ENCODE peak calls at places on chromosomes 6 and 20, in seven cellular contexts. U is heart left ventricle; G is activated T-helper 1 cell treated with anti-CD3 and anti-CD28 coated beads, Interleukin-2, amount 50 U/mL, for 16 hours; D is CD4-positive, alpha-beta memory T cell; R is right lobe of liver; N is kidney tubule cell; F is GM03348. C is an unnamed sample.

GRCh38 chr6:127946388-127946787 is 45.5 kb upstream of the THEMIS start:
- DNase-seq in R (no peak), G (no peak), D (no peak), U (no peak), F (no peak), N (peak; percentile 14), C (no peak)

GRCh38 chr20:46119028-46119546 is 973 bp downstream of the CD40 start:
- DNase-seq in N (peak; percentile 82), R (no peak), U (no peak), G (no peak), F (no peak), D (no peak), C (no peak)

GRCh38 chr20:62816031-62816878 is 595 bp upstream of the COL9A3 start:
- DNase-seq in U (no peak), R (no peak), D (peak; percentile 20), G (no peak), N (no peak), F (peak; percentile 59), C (no peak)

GRCh38 chr6:117906905-117907599 is at the start of gene SLC35F1:
- DNase-seq in N (peak; percentile 25), R (peak; percentile 38), F (peak; percentile 60), U (peak; percentile 15), G (no peak), D (no peak), C (no peak)

GRCh38 chr6:147331401-147331800 is 127.2 kb downstream of the STXBP5 start:
- DNase-seq in F (no peak), D (no peak), N (peak; percentile 3), G (no peak), R (no peak), U (no peak), C (no peak)

GRCh38 chr6:169169375-169169774 is 84.3 kb downstream of the THBS2 start:
- DNase-seq in U (no peak), F (no peak), G (no peak), D (no peak), N (no peak), R (no peak), C (no peak)

GRCh38 chr6:150370112-150370511 is 1.3 kb downstream of the IYD start:
- DNase-seq in F (no peak), R (no peak), N (no peak), D (no peak), G (no peak), U (no peak), C (no peak)

GRCh38 chr20:33793011-33793931 is 17.9 kb upstream of the CHMP4B start:
- DNase-seq in N (no peak), F (peak; percentile 56), R (no peak), G (no peak), U (peak; percentile 53), D (no peak), C (no peak)

GRCh38 chr20:46523696-46524328 is 10.5 kb upstream of the ZNF334 start:
- DNase-seq in N (no peak), R (no peak), G (no peak), F (no peak), D (no peak), U (no peak), C (no peak)

GRCh38 chr6:113560376-113560775 is 296.8 kb upstream of the MARCKS start:
- DNase-seq in N (no peak), F (no peak), R (no peak), U (no peak), D (no peak), G (no peak), C (no peak)

GRCh38 chr20:44532248-44532980 is 10.5 kb upstream of the SERINC3 start:
- DNase-seq in N (no peak), D (no peak), F (no peak), U (no peak), R (no peak), G (no peak), C (no peak)

GRCh38 chr20:36482044-36482473 is 59.3 kb upstream of the MYL9 start:
- DNase-seq in F (no peak), D (no peak), U (peak; percentile 71), N (no peak), G (no peak), R (peak; percentile 45), C (no peak)

GRCh38 chr6:167337231-167337630 is 12.3 kb downstream of the TTLL2 start:
- DNase-seq in D (no peak), R (no peak), F (no peak), N (no peak), G (no peak), U (no peak), C (no peak)

GRCh38 chr6:160992323-160993314 is 1.1 kb downstream of the MAP3K4 start:
- DNase-seq in F (peak; percentile 63), G (no peak), N (peak; percentile 65), D (peak; percentile 77), U (peak; percentile 50), R (no peak), C (peak; percentile 74)

GRCh38 chr6:118559659-118560058 is 11.6 kb downstream of the PLN start:
- DNase-seq in D (no peak), U (no peak), R (no peak), N (peak; percentile 30), F (no peak), G (no peak), C (no peak)

GRCh38 chr6:84685983-84686584 is 78.3 kb downstream of the TBX18 start:
- DNase-seq in U (no peak), D (no peak), F (no peak), R (no peak), N (peak; percentile 29), G (no peak), C (peak; percentile 17)

GRCh38 chr6:139549561-139550070 is 175.2 kb upstream of the CITED2 start:
- DNase-seq in N (peak; percentile 66), R (no peak), D (no peak), F (no peak), G (no peak), U (no peak), C (no peak)

GRCh38 chr20:8144282-8145245 is 12.5 kb downstream of the PLCB1 start:
- DNase-seq in U (no peak), G (no peak), D (no peak), R (peak; percentile 30), F (peak; percentile 59), N (peak; percentile 60), C (peak; percentile 82)

GRCh38 chr6:19465760-19466159 is 371.4 kb upstream of the ID4 start:
- DNase-seq in N (peak; percentile 5), F (peak; percentile 40), R (no peak), G (no peak), D (no peak), U (no peak), C (no peak)

GRCh38 chr6:498795-499231 is 107.3 kb downstream of the IRF4 start:
- DNase-seq in F (no peak), G (no peak), R (no peak), D (peak; percentile 70), N (no peak), U (no peak), C (no peak)

GRCh38 chr6:44828780-44829179 is 441.3 kb downstream of the CDC5L start:
- DNase-seq in N (no peak), U (no peak), R (no peak), D (no peak), G (no peak), F (no peak), C (no peak)

GRCh38 chr6:3022765-3023662 is 23.3 kb downstream of the NQO2 start:
- DNase-seq in D (peak; percentile 56), G (no peak), U (no peak), F (no peak), N (no peak), R (no peak), C (no peak)

GRCh38 chr6:166304106-166304505 is 4.1 kb downstream of the PRR18 start:
- DNase-seq in N (no peak), R (no peak), U (no peak), D (no peak), G (no peak), F (no peak), C (no peak)

GRCh38 chr20:45374101-45374467 is 4.0 kb downstream of the TP53TG5 start:
- DNase-seq in D (no peak), N (no peak), G (no peak), R (no peak), F (no peak), U (no peak), C (no peak)

GRCh38 chr6:111585241-111585968 is 20.3 kb downstream of the TRAF3IP2 start:
- DNase-seq in F (peak; percentile 48), D (no peak), N (no peak), R (no peak), U (no peak), G (no peak), C (no peak)

GRCh38 chr6:23176883-23177282 is 607.5 kb downstream of the HDGFL1 start:
- DNase-seq in G (no peak), R (no peak), U (no peak), D (no peak), F (no peak), N (no peak), C (peak; percentile 20)

GRCh38 chr6:90458353-90459224 is 128.3 kb downstream of the MAP3K7 start:
- DNase-seq in U (peak; percentile 10), F (no peak), R (no peak), D (peak; percentile 91), G (no peak), N (peak; percentile 70), C (no peak)

GRCh38 chr6:153698001-153698400 is 341.0 kb upstream of the OPRM1 start:
- DNase-seq in N (no peak), D (no peak), F (no peak), U (no peak), G (no peak), R (no peak), C (no peak)

GRCh38 chr6:140572129-140572528 is 1197.7 kb upstream of the CITED2 start:
- DNase-seq in D (no peak), G (no peak), N (peak; percentile 43), F (peak; percentile 47), U (no peak), R (no peak), C (no peak)

GRCh38 chr6:149260214-149260874 is 57.2 kb upstream of the TAB2 start:
- DNase-seq in N (no peak), U (no peak), D (no peak), R (no peak), G (no peak), F (no peak), C (no peak)

GRCh38 chr6:2885967-2886731 is 17.0 kb downstream of the SERPINB9 start:
- DNase-seq in G (no peak), N (no peak), R (no peak), D (no peak), U (no peak), F (no peak), C (no peak)

GRCh38 chr20:16064991-16065707 is 508.1 kb downstream of the KIF16B start:
- DNase-seq in N (no peak), D (no peak), R (no peak), G (no peak), U (no peak), F (no peak), C (peak; percentile 40)

GRCh38 chr20:32682508-32682987 is 8.8 kb upstream of the C20orf203 start:
- DNase-seq in D (no peak), F (no peak), N (no peak), R (no peak), G (no peak), U (no peak), C (no peak)

GRCh38 chr20:24470782-24471582 is 1.6 kb downstream of the SYNDIG1 start:
- DNase-seq in R (no peak), D (peak; percentile 38), G (no peak), N (no peak), F (no peak), U (no peak), C (no peak)

C was measured in HuH-7.